ENCODE peak calls at places on chromosomes 2 and 18, in seven cellular contexts. G is pancreas; E is GM12864; C is astrocyte of the cerebellum; J is CD8-positive, alpha-beta T cell; Q is upper lobe of left lung; Z is transverse colon. M is an unnamed sample.

GRCh38 chr2:212157011-212157410 is 381.6 kb downstream of the ERBB4 start:
- DNase-seq in G (no peak), E (no peak), C (no peak), J (no peak), Q (no peak), Z (no peak), M (no peak)

GRCh38 chr18:31587538-31587937 is 4.1 kb upstream of the TTR start:
- DNase-seq in G (no peak), E (no peak), C (no peak), J (no peak), Q (no peak), Z (no peak), M (no peak)

GRCh38 chr2:68746408-68746807 is 11.8 kb downstream of the ARHGAP25 start:
- DNase-seq in G (no peak), E (no peak), C (no peak), J (no peak), Q (peak), Z (no peak), M (no peak)

GRCh38 chr2:70750320-70750719 is 17.7 kb downstream of the ADD2 start:
- DNase-seq in G (no peak), E (no peak), C (no peak), J (no peak), Q (no peak), Z (no peak), M (no peak)

GRCh38 chr2:112683550-112684414 is 37.0 kb upstream of the NT5DC4 start:
- DNase-seq in G (no peak), E (no peak), C (no peak), J (no peak), Q (no peak), Z (no peak), M (no peak)

GRCh38 chr2:126269911-126270310 is 386.0 kb upstream of the GYPC start:
- DNase-seq in G (no peak), E (no peak), C (no peak), J (no peak), Q (no peak), Z (no peak), M (no peak)

GRCh38 chr18:43882358-43882757 is 605.1 kb upstream of the SYT4 start:
- DNase-seq in G (no peak), E (no peak), C (no peak), J (no peak), Q (no peak), Z (no peak), M (no peak)

GRCh38 chr2:174778479-174778962 is 14.2 kb upstream of the CHRNA1 start:
- DNase-seq in G (no peak), E (no peak), C (peak), J (peak), Q (peak), Z (peak), M (peak)

GRCh38 chr2:120877409-120877808 is 141.7 kb downstream of the GLI2 start:
- DNase-seq in G (no peak), E (no peak), C (no peak), J (no peak), Q (no peak), Z (no peak), M (no peak)

GRCh38 chr2:127623388-127624320 is 22.3 kb upstream of the GPR17 start:
- DNase-seq in G (peak), E (no peak), C (no peak), J (no peak), Q (peak), Z (peak), M (no peak)

GRCh38 chr2:48346124-48346536 is 183.8 kb upstream of the STON1 start:
- DNase-seq in G (no peak), E (no peak), C (peak), J (no peak), Q (no peak), Z (peak), M (peak)

GRCh38 chr18:21179590-21180220 is 62.3 kb upstream of the GREB1L start:
- DNase-seq in G (no peak), E (peak), C (peak), J (peak), Q (no peak), Z (peak), M (peak)

GRCh38 chr18:25739356-25739755 is 351.1 kb downstream of the SS18 start:
- DNase-seq in G (no peak), E (no peak), C (no peak), J (no peak), Q (no peak), Z (no peak), M (no peak)

GRCh38 chr2:90209806-90210205 is 1518.3 kb downstream of the RPIA start:
- DNase-seq in G (no peak), E (no peak), C (no peak), J (no peak), Q (peak), Z (no peak), M (no peak)

GRCh38 chr2:190663839-190664238 is 15.0 kb downstream of the NAB1 start:
- DNase-seq in G (no peak), E (no peak), C (no peak), J (no peak), Q (no peak), Z (no peak), M (no peak)

GRCh38 chr2:64120928-64121327 is 23.3 kb downstream of the PELI1 start:
- DNase-seq in G (no peak), E (no peak), C (no peak), J (no peak), Q (no peak), Z (peak), M (no peak)

GRCh38 chr2:50611261-50612020 is 420.5 kb downstream of the NRXN1 start:
- DNase-seq in G (no peak), E (no peak), C (no peak), J (no peak), Q (no peak), Z (no peak), M (no peak)

GRCh38 chr2:44942304-44943030 is 965 bp downstream of the SIX3 start:
- DNase-seq in G (peak), E (no peak), C (no peak), J (no peak), Q (peak), Z (no peak), M (no peak)

GRCh38 chr2:29596584-29596983 is 324.8 kb downstream of the ALK start:
- DNase-seq in G (no peak), E (no peak), C (no peak), J (no peak), Q (no peak), Z (no peak), M (no peak)

GRCh38 chr2:230068658-230069080 is at the start of gene SLC16A14:
- DNase-seq in G (no peak), E (no peak), C (peak), J (no peak), Q (no peak), Z (peak), M (peak)

GRCh38 chr2:23900133-23900926 is 26.6 kb downstream of the ATAD2B start:
- DNase-seq in G (no peak), E (no peak), C (no peak), J (no peak), Q (no peak), Z (peak), M (no peak)
- TF ChIP-seq CTCF in G (no peak), E (no peak), C (no peak), J (no peak), Q (no peak), Z (no peak), M (no peak)

GRCh38 chr2:136072616-136073015 is 45.3 kb downstream of the CXCR4 start:
- DNase-seq in G (no peak), E (no peak), C (no peak), J (no peak), Q (no peak), Z (no peak), M (no peak)
- H3K4me3 ChIP-seq in G (no peak), E (no peak), C (no peak), J (no peak), Q (no peak), Z (no peak), M (no peak)

GRCh38 chr2:224308267-224308911 is 93.5 kb downstream of the FAM124B start:
- DNase-seq in G (no peak), E (peak), C (no peak), J (no peak), Q (no peak), Z (no peak), M (no peak)
- TF ChIP-seq CTCF in G (no peak), E (no peak), C (no peak), J (no peak), Q (no peak), Z (no peak), M (no peak)

GRCh38 chr2:196725882-196726281 is 73.6 kb downstream of the GTF3C3 start:
- DNase-seq in G (no peak), E (peak), C (no peak), J (no peak), Q (no peak), Z (no peak), M (no peak)
- H3K4me3 ChIP-seq in G (no peak), E (no peak), C (no peak), J (no peak), Q (no peak), Z (no peak), M (no peak)